ENCODE peak calls at places on chromosomes 16 and 17, in seven cellular contexts. K, D, G, N, H, P and S are unnamed samples.

GRCh38 chr17:59950049-59950448 is 14.5 kb downstream of the RNFT1 start:
- DNase-seq in K (no peak), D (no peak), G (no peak), N (no peak), H (no peak), P (no peak), S (no peak)

GRCh38 chr17:71118039-71118438 is 948.7 kb downstream of the KCNJ2 start:
- DNase-seq in K (peak; percentile 83), D (no peak), G (no peak), N (no peak), H (no peak), P (no peak), S (no peak)

GRCh38 chr16:8660841-8661301 is 13.5 kb upstream of the ABAT start:
- DNase-seq in K (peak; percentile 71), D (peak; percentile 86), G (peak; percentile 29), N (peak; percentile 17), H (peak; percentile 38), P (peak; percentile 68), S (no peak)

GRCh38 chr17:42275527-42276358 is 448 bp downstream of the STAT5B start:
- DNase-seq in K (peak; percentile 55), D (peak; percentile 79), G (no peak), N (no peak), H (no peak), P (peak; percentile 32), S (no peak)

GRCh38 chr17:50053654-50053960 is 2.3 kb upstream of the ITGA3 start:
- DNase-seq in K (no peak), D (no peak), G (no peak), N (no peak), H (no peak), P (no peak), S (no peak)

GRCh38 chr16:71288570-71288889 is 672 bp downstream of the CMTR2 start:
- DNase-seq in K (no peak), D (no peak), G (no peak), N (no peak), H (no peak), P (no peak), S (no peak)

GRCh38 chr17:41775394-41776226 is 10.9 kb downstream of the JUP start:
- DNase-seq in K (no peak), D (no peak), G (no peak), N (no peak), H (no peak), P (peak; percentile 16), S (no peak)

GRCh38 chr17:76912585-76912984 is 44.4 kb downstream of the MGAT5B start:
- DNase-seq in K (no peak), D (no peak), G (no peak), N (no peak), H (no peak), P (no peak), S (no peak)

GRCh38 chr17:39606434-39607056 is 1.2 kb downstream of the NEUROD2 start:
- DNase-seq in K (no peak), D (no peak), G (no peak), N (no peak), H (no peak), P (no peak), S (no peak)

GRCh38 chr17:64039106-64039400 is 18.6 kb upstream of the ICAM2 start:
- DNase-seq in K (no peak), D (no peak), G (no peak), N (no peak), H (no peak), P (no peak), S (no peak)

GRCh38 chr17:17552351-17553216 is 38.9 kb downstream of the PEMT start:
- DNase-seq in K (no peak), D (no peak), G (no peak), N (no peak), H (no peak), P (no peak), S (no peak)

GRCh38 chr17:39209317-39210092 is 9.4 kb downstream of the RPL19 start:
- DNase-seq in K (peak; percentile 7), D (peak; percentile 94), G (no peak), N (no peak), H (peak; percentile 37), P (no peak), S (peak; percentile 54)

GRCh38 chr17:44071198-44071520 is 624 bp downstream of the G6PC3 start:
- DNase-seq in K (no peak), D (no peak), G (no peak), N (no peak), H (no peak), P (no peak), S (no peak)

GRCh38 chr16:1066584-1067172 is 5.9 kb upstream of the SSTR5 start:
- DNase-seq in K (peak; percentile 70), D (no peak), G (no peak), N (no peak), H (no peak), P (no peak), S (no peak)

GRCh38 chr17:64331946-64332493 is 58.6 kb downstream of the PECAM1 start:
- DNase-seq in K (no peak), D (peak; percentile 86), G (no peak), N (no peak), H (no peak), P (no peak), S (no peak)

GRCh38 chr16:78976212-78976611 is 624.3 kb downstream of the MAF start:
- DNase-seq in K (no peak), D (no peak), G (no peak), N (no peak), H (no peak), P (no peak), S (no peak)